ENCODE peak calls at places on chromosome X, in nine cellular contexts. D is AG09319; L is AG04450; K is right cardiac atrium; X is ACHN; I is GM03348; T is H7; H is NCI-H1417 treated with DMSO at 0.1 percent for 48 hours; V is activated CD4-positive, alpha-beta T cell treated with anti-CD3 and anti-CD28 coated beads for 24 hours. U is an unnamed sample.

GRCh38 chrX:149830192-149830873 is 48.6 kb downstream of the MAGEA9 start:
- DNase-seq in D (no peak), L (no peak), K (no peak), X (peak; percentile 40), I (peak; percentile 33), T (peak; percentile 56), H (no peak), V (no peak), U (no peak)

GRCh38 chrX:3160771-3161170 is 119.5 kb downstream of the ARSF start:
- DNase-seq in D (no peak), L (no peak), K (no peak), X (no peak), I (no peak), T (peak; percentile 10), H (no peak), V (no peak), U (no peak)

GRCh38 chrX:120378570-120378969 is 16.7 kb downstream of the ATP1B4 start:
- DNase-seq in D (no peak), L (no peak), K (no peak), X (no peak), I (no peak), T (no peak), H (no peak), V (no peak), U (no peak)

GRCh38 chrX:18146954-18147353 is 73.7 kb downstream of the BEND2 start:
- DNase-seq in D (no peak), L (no peak), K (no peak), X (peak; percentile 13), I (peak; percentile 5), T (peak; percentile 11), H (no peak), V (no peak), U (no peak)

GRCh38 chrX:104668550-104668949 is 102.6 kb downstream of the IL1RAPL2 start:
- DNase-seq in D (no peak), L (no peak), K (no peak), X (peak; percentile 14), I (no peak), T (peak; percentile 3), H (no peak), V (no peak), U (no peak)

GRCh38 chrX:40108084-40108958 is 10.6 kb upstream of the BCOR start:
- DNase-seq in D (no peak), L (no peak), K (peak; percentile 76), X (peak; percentile 65), I (no peak), T (peak; percentile 86), H (no peak), V (no peak), U (no peak)

GRCh38 chrX:109685656-109686078 is 47.4 kb downstream of the ACSL4 start:
- DNase-seq in D (no peak), L (no peak), K (no peak), X (no peak), I (no peak), T (no peak), H (no peak), V (no peak), U (no peak)

GRCh38 chrX:129823523-129823922 is 20.2 kb downstream of the ZDHHC9 start:
- DNase-seq in D (no peak), L (no peak), K (no peak), X (no peak), I (no peak), T (no peak), H (no peak), V (no peak), U (no peak)

GRCh38 chrX:18964026-18964425 is 19.9 kb downstream of the PHKA2 start:
- DNase-seq in D (no peak), L (no peak), K (no peak), X (no peak), I (no peak), T (no peak), H (no peak), V (no peak), U (no peak)

GRCh38 chrX:69109706-69110635 is 55.3 kb downstream of the PJA1 start:
- DNase-seq in D (no peak), L (peak; percentile 34), K (no peak), X (no peak), I (peak; percentile 40), T (no peak), H (no peak), V (no peak), U (no peak)

GRCh38 chrX:133415276-133416105 is at the start of gene GPC4:
- DNase-seq in D (no peak), L (no peak), K (peak; percentile 86), X (peak; percentile 33), I (peak; percentile 80), T (peak; percentile 97), H (no peak), V (no peak), U (no peak)

GRCh38 chrX:72100824-72101351 is 30.8 kb downstream of the RTL5 start:
- DNase-seq in D (no peak), L (no peak), K (peak; percentile 57), X (no peak), I (no peak), T (no peak), H (no peak), V (peak; percentile 24), U (no peak)

GRCh38 chrX:35380808-35381700 is 417.1 kb upstream of the MAGEB16 start:
- DNase-seq in D (no peak), L (no peak), K (no peak), X (peak; percentile 29), I (peak; percentile 2), T (peak; percentile 6), H (peak; percentile 10), V (no peak), U (no peak)

GRCh38 chrX:132876509-132876837 is 82.0 kb downstream of the HS6ST2 start:
- DNase-seq in D (no peak), L (no peak), K (peak; percentile 26), X (no peak), I (no peak), T (peak; percentile 36), H (no peak), V (no peak), U (no peak)

GRCh38 chrX:30865020-30865419 is 24.0 kb downstream of the TAB3 start:
- DNase-seq in D (no peak), L (no peak), K (no peak), X (peak; percentile 27), I (no peak), T (peak; percentile 22), H (no peak), V (no peak), U (no peak)

GRCh38 chrX:111095974-111096870 is at the start of gene PAK3:
- DNase-seq in D (no peak), L (peak; percentile 8), K (peak; percentile 57), X (peak; percentile 66), I (peak; percentile 65), T (peak; percentile 77), H (peak; percentile 13), V (no peak), U (no peak)

GRCh38 chrX:150913511-150913910 is 15.0 kb upstream of the CD99L2 start:
- DNase-seq in D (peak; percentile 41), L (no peak), K (no peak), X (no peak), I (no peak), T (no peak), H (no peak), V (no peak), U (no peak)

GRCh38 chrX:131827935-131828334 is 195.2 kb upstream of the STK26 start:
- DNase-seq in D (no peak), L (no peak), K (no peak), X (peak; percentile 2), I (no peak), T (peak; percentile 59), H (no peak), V (no peak), U (no peak)

GRCh38 chrX:37802028-37802427 is 22.2 kb downstream of the CYBB start:
- DNase-seq in D (no peak), L (no peak), K (no peak), X (no peak), I (no peak), T (no peak), H (no peak), V (no peak), U (no peak)

GRCh38 chrX:68718443-68718820 is 71.0 kb downstream of the STARD8 start:
- DNase-seq in D (no peak), L (no peak), K (no peak), X (no peak), I (no peak), T (no peak), H (no peak), V (no peak), U (no peak)

GRCh38 chrX:13223868-13224555 is 95.8 kb downstream of the ATXN3L start:
- DNase-seq in D (peak; percentile 15), L (peak; percentile 55), K (no peak), X (peak; percentile 75), I (peak; percentile 62), T (no peak), H (no peak), V (no peak), U (peak; percentile 89)

GRCh38 chrX:74537011-74537390 is 77.4 kb downstream of the RLIM start:
- DNase-seq in D (no peak), L (no peak), K (peak; percentile 68), X (no peak), I (peak; percentile 23), T (peak; percentile 30), H (no peak), V (no peak), U (no peak)

GRCh38 chrX:82648062-82648461 is 860.0 kb upstream of the POU3F4 start:
- DNase-seq in D (no peak), L (no peak), K (no peak), X (peak; percentile 29), I (no peak), T (no peak), H (no peak), V (no peak), U (no peak)

GRCh38 chrX:33725556-33726232 is 406.4 kb downstream of the FAM47A start:
- DNase-seq in D (no peak), L (no peak), K (no peak), X (peak; percentile 9), I (no peak), T (peak; percentile 43), H (no peak), V (no peak), U (no peak)

GRCh38 chrX:10597871-10598270 is 22.5 kb downstream of the MID1 start:
- DNase-seq in D (no peak), L (no peak), K (no peak), X (peak; percentile 31), I (peak; percentile 31), T (peak; percentile 48), H (no peak), V (no peak), U (no peak)

GRCh38 chrX:48802089-48802812 is 384 bp downstream of the HDAC6 start:
- DNase-seq in D (peak; percentile 27), L (peak; percentile 23), K (peak; percentile 90), X (peak; percentile 80), I (peak; percentile 77), T (peak; percentile 88), H (peak; percentile 5), V (peak; percentile 58), U (peak; percentile 49)

GRCh38 chrX:14922437-14922836 is 49.2 kb downstream of the MOSPD2 start:
- DNase-seq in D (no peak), L (peak; percentile 68), K (no peak), X (peak; percentile 25), I (peak; percentile 64), T (no peak), H (no peak), V (no peak), U (no peak)

GRCh38 chrX:13494562-13494961 is 74.8 kb upstream of the EGFL6 start:
- DNase-seq in D (no peak), L (no peak), K (no peak), X (no peak), I (no peak), T (no peak), H (no peak), V (no peak), U (no peak)

GRCh38 chrX:154332561-154332960 is 37.0 kb downstream of the TKTL1 start:
- DNase-seq in D (no peak), L (no peak), K (peak; percentile 60), X (no peak), I (no peak), T (no peak), H (no peak), V (no peak), U (no peak)

GRCh38 chrX:69253821-69254220 is 88.6 kb upstream of the PJA1 start:
- DNase-seq in D (no peak), L (no peak), K (no peak), X (no peak), I (no peak), T (no peak), H (no peak), V (no peak), U (no peak)

GRCh38 chrX:40063555-40063954 is 34.2 kb downstream of the BCOR start:
- DNase-seq in D (no peak), L (no peak), K (no peak), X (no peak), I (no peak), T (peak; percentile 46), H (no peak), V (no peak), U (no peak)